ENCODE peak calls at places on chromosome 4, in nine cellular contexts. X, A, D, C, P, Y, J, M and G are unnamed samples.

GRCh38 chr4:106587558-106587957 is 219.0 kb upstream of the GIMD1 start:
- DNase-seq in X (peak; percentile 82), A (no peak), D (no peak), C (no peak), P (no peak), Y (no peak), J (no peak), M (peak; percentile 31), G (no peak)

GRCh38 chr4:7739918-7740865 is 199.5 kb downstream of the AFAP1 start:
- DNase-seq in X (no peak), A (no peak), D (no peak), C (no peak), P (no peak), Y (no peak), J (no peak), M (no peak), G (no peak)

GRCh38 chr4:14334166-14334565 is 668.1 kb upstream of the CPEB2 start:
- DNase-seq in X (no peak), A (no peak), D (no peak), C (no peak), P (no peak), Y (no peak), J (no peak), M (no peak), G (no peak)

GRCh38 chr4:6701371-6701770 is 7.7 kb downstream of the S100P start:
- DNase-seq in X (no peak), A (no peak), D (no peak), C (no peak), P (peak; percentile 49), Y (peak; percentile 46), J (peak; percentile 34), M (no peak), G (no peak)

GRCh38 chr4:74446193-74446868 is 1.4 kb downstream of the AREG start:
- DNase-seq in X (peak; percentile 76), A (no peak), D (no peak), C (no peak), P (no peak), Y (no peak), J (no peak), M (no peak), G (no peak)

GRCh38 chr4:120850048-120850599 is 72.4 kb downstream of the PRDM5 start:
- DNase-seq in X (no peak), A (no peak), D (no peak), C (no peak), P (no peak), Y (no peak), J (no peak), M (no peak), G (no peak)

GRCh38 chr4:31043382-31044062 is 323.4 kb downstream of the PCDH7 start:
- DNase-seq in X (no peak), A (no peak), D (no peak), C (no peak), P (no peak), Y (no peak), J (no peak), M (no peak), G (no peak)

GRCh38 chr4:103307479-103308042 is 109.4 kb upstream of the CENPE start:
- DNase-seq in X (no peak), A (no peak), D (no peak), C (no peak), P (no peak), Y (no peak), J (no peak), M (peak; percentile 7), G (peak; percentile 51)

DNA sequence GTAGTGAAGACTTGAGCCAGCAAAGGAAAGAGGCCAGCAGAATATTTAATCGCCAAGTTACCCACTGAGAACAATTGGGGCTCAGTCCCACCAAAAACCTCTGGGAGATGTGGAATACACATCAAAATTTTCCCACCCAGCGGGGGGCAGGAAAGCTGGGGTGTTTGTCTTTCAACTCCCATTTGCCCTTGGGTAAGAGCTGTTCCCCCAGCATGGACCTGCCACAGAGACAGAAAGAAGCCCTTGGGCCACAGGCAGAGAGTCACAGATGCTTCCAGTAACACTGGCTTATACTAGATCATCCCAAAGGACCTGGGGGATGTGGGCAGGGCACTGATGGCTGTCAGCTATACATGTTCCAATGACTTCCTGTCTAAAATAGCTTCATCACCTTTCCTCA is 18.9 kb upstream of the FBXW7 start:
- DNase-seq in X (no peak), A (no peak), D (no peak), C (no peak), P (no peak), Y (no peak), J (no peak), M (no peak), G (no peak)
- H3K27ac ChIP-seq in X (no peak overlapping the region), A (no peak overlapping the region), D (no peak overlapping the region), C (no peak overlapping the region), P (no peak overlapping the region), Y (no peak overlapping the region), J (peak overlapping the region; percentile 50), M (no peak overlapping the region), G (no peak overlapping the region)

GRCh38 chr4:158172196-158172557 is 648 bp downstream of the GASK1B start:
- DNase-seq in X (peak; percentile 37), A (no peak), D (no peak), C (no peak), P (no peak), Y (no peak), J (no peak), M (no peak), G (no peak)

GRCh38 chr4:158169931-158170690 is 2.7 kb downstream of the GASK1B start:
- DNase-seq in X (peak; percentile 61), A (no peak), D (no peak), C (no peak), P (no peak), Y (peak; percentile 72), J (no peak), M (no peak), G (no peak)

GRCh38 chr4:158171456-158171790 is 1.4 kb downstream of the GASK1B start:
- DNase-seq in X (no peak), A (no peak), D (no peak), C (no peak), P (no peak), Y (no peak), J (no peak), M (no peak), G (no peak)

GRCh38 chr4:158170691-158171455 is 2.0 kb downstream of the GASK1B start:
- DNase-seq in X (peak; percentile 93), A (no peak), D (peak; percentile 74), C (no peak), P (no peak), Y (peak; percentile 18), J (no peak), M (peak; percentile 81), G (no peak)

DNA sequence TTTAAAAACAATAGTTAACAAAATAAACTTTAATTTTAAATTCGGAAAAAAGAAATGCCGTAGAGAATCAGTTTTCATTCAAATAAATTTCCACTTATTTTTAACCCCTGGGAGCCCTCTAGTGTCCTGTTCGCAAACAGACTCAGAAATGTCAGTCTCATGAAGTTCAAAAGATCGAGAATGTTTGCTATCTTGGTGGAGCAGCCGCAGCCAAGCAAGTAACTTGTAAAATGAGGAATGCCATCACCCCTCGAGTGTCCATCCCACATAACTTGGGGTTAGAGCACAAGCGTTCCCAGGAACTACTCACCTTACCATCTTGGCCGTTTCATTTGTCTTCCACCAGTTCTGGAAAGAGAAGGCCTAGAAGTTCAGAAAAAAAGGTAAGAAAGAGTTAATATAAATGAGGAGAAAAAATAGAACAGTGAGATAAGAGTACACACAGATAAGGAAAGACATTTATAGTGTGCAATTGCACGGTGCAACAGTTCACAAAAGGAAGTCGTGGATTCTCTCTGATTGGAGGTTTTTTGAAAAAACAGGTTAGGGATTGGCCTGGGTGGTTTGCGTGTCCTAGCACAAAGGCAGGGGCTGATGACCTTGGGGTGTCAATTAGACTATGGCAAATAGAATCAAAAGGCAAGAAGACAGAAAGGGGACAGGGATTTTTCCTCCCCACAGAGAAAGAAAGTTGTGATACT is at the start of gene GASK1B:
- DNase-seq in X (peak; percentile 42), A (no peak), D (no peak), C (peak; percentile 25), P (no peak), Y (peak; percentile 52), J (no peak), M (peak; percentile 76), G (peak; percentile 35)
- H3K27ac ChIP-seq in X (peak within 1 kb of the TSS; percentile 55), A (no peak within 1 kb of the TSS), D (peak within 1 kb of the TSS; percentile 56), C (peak within 1 kb of the TSS; percentile 60), P (no peak within 1 kb of the TSS), Y (no peak within 1 kb of the TSS), J (no peak within 1 kb of the TSS), M (peak within 1 kb of the TSS; percentile 87), G (no peak within 1 kb of the TSS)

GRCh38 chr4:61202100-61202637 is 2.0 kb downstream of the ADGRL3 start:
- DNase-seq in X (peak; percentile 43), A (no peak), D (no peak), C (no peak), P (no peak), Y (peak; percentile 22), J (no peak), M (no peak), G (no peak)

GRCh38 chr4:61200991-61201526 is 933 bp downstream of the ADGRL3 start:
- DNase-seq in X (peak; percentile 46), A (no peak), D (no peak), C (no peak), P (no peak), Y (peak; percentile 26), J (no peak), M (peak; percentile 53), G (no peak)

GRCh38 chr4:61200195-61200990 is at the start of gene ADGRL3:
- DNase-seq in X (peak; percentile 56), A (no peak), D (no peak), C (no peak), P (no peak), Y (peak; percentile 72), J (no peak), M (peak; percentile 73), G (no peak)

GRCh38 chr4:61202638-61203495 is 2.7 kb downstream of the ADGRL3 start:
- DNase-seq in X (peak; percentile 42), A (no peak), D (no peak), C (no peak), P (no peak), Y (peak; percentile 24), J (no peak), M (peak; percentile 32), G (no peak)

DNA sequence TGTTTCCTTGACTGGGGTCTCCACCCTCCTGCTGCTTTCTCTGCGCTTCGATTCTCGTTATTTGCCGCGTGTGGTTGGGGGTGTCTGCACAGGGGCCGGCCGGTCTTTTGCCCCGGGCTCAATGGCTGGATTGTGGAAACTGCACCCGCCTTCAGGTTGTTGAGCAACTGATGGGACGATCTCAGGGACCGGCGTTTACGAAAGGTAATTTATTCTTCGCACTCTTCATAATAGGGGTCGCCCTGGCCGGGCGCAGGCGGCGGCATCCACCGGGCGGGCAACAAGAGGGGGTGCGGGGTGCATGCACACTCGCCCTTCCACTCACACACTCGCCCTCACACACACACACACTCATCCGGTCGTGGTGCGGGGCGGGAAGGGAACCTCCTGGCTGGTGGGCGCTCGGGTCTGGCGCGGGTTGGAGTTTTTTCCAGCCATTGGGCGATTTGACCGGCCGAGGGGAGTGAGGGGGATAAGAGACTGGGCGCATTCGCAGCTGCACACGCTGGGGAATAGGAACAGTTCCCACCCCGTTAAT is 1.5 kb downstream of the ADGRL3 start:
- DNase-seq in X (peak; percentile 32), A (no peak), D (no peak), C (no peak), P (no peak), Y (peak; percentile 10), J (no peak), M (peak; percentile 20), G (no peak)
- H3K27ac ChIP-seq in X (no peak overlapping the region), A (no peak overlapping the region), D (no peak overlapping the region), C (no peak overlapping the region), P (no peak overlapping the region), Y (no peak overlapping the region), J (no peak overlapping the region), M (peak overlapping the region; percentile 77), G (no peak overlapping the region)

GRCh38 chr4:1153567-1154090 is 18.8 kb downstream of the SPON2 start:
- DNase-seq in X (no peak), A (no peak), D (no peak), C (no peak), P (no peak), Y (no peak), J (no peak), M (no peak), G (no peak)

GRCh38 chr4:1154523-1155182 is 17.7 kb downstream of the SPON2 start:
- DNase-seq in X (no peak), A (no peak), D (no peak), C (no peak), P (no peak), Y (no peak), J (no peak), M (no peak), G (peak; percentile 53)

GRCh38 chr4:1156069-1156468 is 16.3 kb downstream of the SPON2 start:
- DNase-seq in X (no peak), A (no peak), D (no peak), C (no peak), P (no peak), Y (no peak), J (no peak), M (no peak), G (no peak)

GRCh38 chr4:1154126-1154522 is 18.3 kb downstream of the SPON2 start:
- DNase-seq in X (no peak), A (no peak), D (no peak), C (no peak), P (no peak), Y (no peak), J (no peak), M (no peak), G (no peak)

DNA sequence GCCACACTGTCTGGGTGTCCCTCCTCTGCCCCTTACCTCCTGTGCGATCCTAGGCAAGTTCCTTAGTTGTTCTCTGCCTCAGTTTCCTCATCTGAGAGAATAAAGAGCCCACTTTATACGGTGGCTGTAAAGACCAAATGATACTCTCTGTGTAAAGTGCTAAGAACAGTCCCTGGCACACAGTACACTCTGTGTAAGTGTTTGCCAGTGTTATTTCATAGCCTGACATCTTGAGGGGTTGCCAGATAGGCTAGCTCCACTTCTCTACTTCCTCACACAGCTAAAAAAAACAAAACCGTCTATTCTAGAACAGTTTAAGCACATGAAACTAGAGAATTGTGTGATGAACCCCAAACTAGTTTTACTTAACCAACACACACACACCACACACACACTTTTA is 17.1 kb downstream of the SPON2 start:
- DNase-seq in X (no peak), A (no peak), D (no peak), C (no peak), P (no peak), Y (no peak), J (no peak), M (no peak), G (peak; percentile 41)
- H3K27ac ChIP-seq in X (no peak overlapping the region), A (no peak overlapping the region), D (no peak overlapping the region), C (no peak overlapping the region), P (no peak overlapping the region), Y (no peak overlapping the region), J (no peak overlapping the region), M (no peak overlapping the region), G (no peak overlapping the region)